ENCODE peak calls at places on chromosomes 2 and 18, in seven cellular contexts. O is transverse colon, V is tibial artery, D is coronary artery, A is dorsolateral prefrontal cortex, B is GM06990, R is fibroblast of the aortic adventitia. W is an unnamed sample.

GRCh38 chr18:22424564-22424963 is 6.8 kb upstream of the CTAGE1 start:
- DNase-seq in B (no peak), R (no peak), O (no peak), V (no peak), A (no peak), D (no peak), W (no peak)

GRCh38 chr2:43323810-43324588 is 97.6 kb upstream of the ZFP36L2 start:
- DNase-seq in B (no peak), O (peak; percentile 20), V (peak; percentile 86), R (no peak), A (no peak), D (peak; percentile 82), W (no peak)

GRCh38 chr2:105431367-105432088 is 32.7 kb upstream of the FHL2 start:
- DNase-seq in R (peak; percentile 55), B (no peak), D (no peak), A (peak; percentile 45), O (peak; percentile 36), V (no peak), W (no peak)

GRCh38 chr2:65331361-65331760 is 101.0 kb downstream of the SPRED2 start:
- DNase-seq in O (no peak), V (no peak), R (no peak), A (no peak), D (no peak), B (no peak), W (no peak)

GRCh38 chr2:237618449-237618848 is 8.9 kb upstream of the LRRFIP1 start:
- DNase-seq in O (no peak), V (no peak), B (no peak), D (no peak), R (peak; percentile 76), A (no peak), W (no peak)

GRCh38 chr2:28021898-28022297 is 131.4 kb downstream of the BABAM2 start:
- DNase-seq in O (no peak), B (no peak), D (no peak), A (no peak), V (no peak), R (no peak), W (no peak)

GRCh38 chr2:112850588-112850987 is 14.0 kb upstream of the IL1B start:
- DNase-seq in R (no peak), D (no peak), A (no peak), O (no peak), V (no peak), B (no peak), W (no peak)

GRCh38 chr2:11787991-11788390 is 41.6 kb downstream of the LPIN1 start:
- DNase-seq in B (no peak), A (no peak), R (no peak), D (peak; percentile 55), O (no peak), V (no peak), W (no peak)

GRCh38 chr2:160464017-160464416 is 29.6 kb downstream of the RBMS1 start:
- DNase-seq in A (no peak), O (no peak), V (no peak), R (no peak), B (no peak), D (no peak), W (no peak)

GRCh38 chr2:178414266-178415247 is 36.4 kb downstream of the PRKRA start:
- DNase-seq in O (peak; percentile 90), A (peak; percentile 82), B (peak; percentile 79), V (peak; percentile 94), D (peak; percentile 92), R (peak; percentile 95), W (peak; percentile 79)

GRCh38 chr2:162382283-162382682 is 38.4 kb downstream of the GCA start:
- DNase-seq in B (no peak), R (peak; percentile 2), D (no peak), O (no peak), A (no peak), V (no peak), W (no peak)

GRCh38 chr2:105403241-105403784 is 4.5 kb upstream of the FHL2 start:
- DNase-seq in D (no peak), V (no peak), R (no peak), B (no peak), O (peak; percentile 48), A (no peak), W (no peak)

GRCh38 chr2:198054299-198054698 is 249.9 kb downstream of the PLCL1 start:
- DNase-seq in O (peak; percentile 13), V (no peak), D (no peak), R (peak; percentile 38), B (peak; percentile 13), A (peak; percentile 51), W (peak; percentile 37)

GRCh38 chr2:122186761-122187222 is 431.3 kb downstream of the TSN start:
- DNase-seq in V (no peak), D (no peak), B (no peak), R (no peak), A (no peak), O (no peak), W (no peak)

GRCh38 chr2:222064286-222064685 is 234.5 kb downstream of the PAX3 start:
- DNase-seq in B (no peak), O (no peak), R (no peak), A (no peak), D (no peak), V (no peak), W (no peak)

GRCh38 chr2:120631719-120632118 is 103.9 kb upstream of the GLI2 start:
- DNase-seq in B (no peak), O (no peak), A (no peak), R (no peak), V (no peak), D (peak; percentile 33), W (no peak)

GRCh38 chr2:223562078-223562477 is 40.1 kb downstream of the SCG2 start:
- DNase-seq in O (no peak), A (no peak), B (no peak), D (no peak), R (no peak), V (no peak), W (no peak)

GRCh38 chr2:223560704-223561435 is 41.3 kb downstream of the SCG2 start:
- DNase-seq in V (no peak), B (no peak), A (no peak), R (no peak), O (no peak), D (no peak), W (no peak)

GRCh38 chr2:223566398-223566797 is 35.8 kb downstream of the SCG2 start:
- DNase-seq in R (no peak), A (no peak), B (no peak), V (no peak), O (no peak), D (no peak), W (no peak)

GRCh38 chr2:223558970-223559369 is 43.2 kb downstream of the SCG2 start:
- DNase-seq in R (no peak), A (no peak), B (no peak), D (no peak), V (no peak), O (no peak), W (no peak)

DNA sequence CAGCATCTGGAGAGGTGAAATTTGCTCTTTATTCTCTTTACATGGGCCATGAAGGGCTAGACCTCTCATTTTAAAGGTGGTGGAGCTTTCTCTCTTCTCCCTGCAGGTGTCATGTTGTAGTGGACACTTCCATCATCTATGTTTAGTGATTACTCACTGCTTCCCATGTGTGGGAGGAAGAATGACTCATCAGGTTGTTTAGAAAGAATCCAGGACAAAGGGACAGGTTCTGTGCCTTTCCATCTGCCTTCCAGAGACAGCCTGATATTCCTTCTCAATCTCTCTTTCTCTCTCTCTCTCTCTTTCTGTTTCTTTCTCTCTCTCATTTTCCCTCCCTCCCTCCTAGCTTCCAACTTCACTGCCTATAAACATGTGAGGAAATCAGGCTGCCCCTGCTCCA is 38.7 kb downstream of the SCG2 start:
- DNase-seq in V (no peak), A (no peak), B (no peak), O (no peak), D (no peak), R (peak; percentile 49), W (no peak)
- TF ChIP-seq CTCF in V (no peak), A (no peak), B (no peak), O (no peak), D (no peak), R (no peak), W (no peak)

GRCh38 chr2:159199751-159200465 is 86.6 kb downstream of the WDSUB1 start:
- DNase-seq in B (no peak), V (no peak), R (peak; percentile 87), O (no peak), D (no peak), A (no peak), W (no peak)

GRCh38 chr2:159204381-159204780 is 82.1 kb downstream of the WDSUB1 start:
- DNase-seq in A (no peak), O (no peak), R (no peak), B (no peak), D (no peak), V (no peak), W (no peak)

GRCh38 chr2:159201321-159202063 is 85.0 kb downstream of the WDSUB1 start:
- DNase-seq in B (no peak), V (no peak), R (peak; percentile 52), A (no peak), O (no peak), D (no peak), W (peak; percentile 79)

GRCh38 chr2:159200498-159200897 is 86.0 kb downstream of the WDSUB1 start:
- DNase-seq in V (no peak), D (no peak), A (no peak), B (no peak), O (no peak), R (peak; percentile 97), W (no peak)

DNA sequence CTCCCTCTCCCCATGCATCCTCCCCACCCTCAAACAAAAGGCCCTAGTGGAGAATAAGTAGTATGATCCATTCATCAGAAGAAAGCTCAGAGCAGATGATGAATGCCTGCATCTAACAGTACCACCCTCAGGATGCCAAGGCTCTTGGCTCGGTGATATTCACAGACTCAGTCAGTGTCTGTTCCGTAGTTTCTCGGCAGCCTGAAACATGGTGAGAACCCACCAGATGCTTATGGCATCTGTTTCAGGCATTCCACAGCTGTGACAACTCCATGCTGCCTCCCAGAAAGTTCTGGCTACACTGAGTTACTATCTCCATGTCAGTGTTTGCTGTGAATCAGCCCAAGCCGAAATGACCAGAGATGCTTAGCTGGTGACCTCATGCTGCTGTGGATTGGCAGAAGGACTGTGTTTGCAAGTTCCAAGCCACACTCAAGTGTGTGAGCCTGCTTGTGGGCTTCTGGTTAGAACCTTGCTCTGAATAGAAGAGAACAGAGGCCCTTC is 83.9 kb downstream of the WDSUB1 start:
- DNase-seq in A (peak; percentile 40), V (peak; percentile 67), R (peak; percentile 99), O (peak; percentile 29), B (no peak), D (peak; percentile 91), W (no peak)
- TF ChIP-seq CTCF in A (no peak), V (no peak), R (peak; percentile 48), O (no peak), B (no peak), D (no peak), W (no peak)

DNA sequence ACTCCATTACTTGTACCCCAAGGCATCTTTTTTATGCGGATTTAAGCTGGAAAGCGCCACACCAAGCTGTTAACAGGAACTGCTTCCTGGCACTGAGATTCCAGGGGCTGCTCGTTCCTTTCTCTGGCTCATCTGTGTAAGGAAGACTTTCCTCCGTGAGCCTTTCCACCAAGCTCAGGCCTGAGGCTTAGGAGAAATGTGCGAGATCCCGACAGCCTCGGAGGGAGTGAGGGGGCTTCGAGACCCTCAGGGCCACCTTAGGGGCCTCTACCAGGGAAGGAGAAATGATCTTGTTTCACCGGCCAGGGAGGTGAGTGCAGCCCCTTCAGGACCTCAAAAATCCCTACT is 17.1 kb downstream of the B3GNT7 start:
- DNase-seq in O (no peak), B (no peak), A (no peak), R (no peak), V (no peak), D (no peak), W (no peak)
- TF ChIP-seq CTCF in O (no peak), B (no peak), A (no peak), R (no peak), V (no peak), D (no peak), W (no peak)

GRCh38 chr2:77398970-77399369 is 123.2 kb downstream of the LRRTM4 start:
- DNase-seq in O (no peak), R (no peak), A (no peak), V (no peak), D (no peak), B (no peak), W (no peak)
- TF ChIP-seq CTCF in O (no peak), R (no peak), A (no peak), V (no peak), D (no peak), B (no peak), W (no peak)